ENCODE peak calls at places on chromosomes 4 and X, in six cellular contexts. E is hepatocyte, N is HCT116, Q is AG04449, X is thoracic aorta, Z is astrocyte of the spinal cord. L is an unnamed sample.

GRCh38 chr4:89509708-89510269 is 202.2 kb upstream of the GPRIN3 start:
- DNase-seq in Z (peak; percentile 63), X (no peak), E (no peak), Q (peak; percentile 61), N (no peak), L (peak; percentile 86)

GRCh38 chrX:154967603-154968002 is 54.9 kb downstream of the F8 start:
- DNase-seq in N (peak; percentile 26), X (no peak), Q (no peak), Z (no peak), E (no peak), L (peak; percentile 2)

GRCh38 chr4:61064636-61065035 is 135.5 kb upstream of the ADGRL3 start:
- DNase-seq in Z (no peak), N (no peak), X (no peak), E (no peak), Q (no peak), L (no peak)

GRCh38 chr4:67522851-67523671 is 22.2 kb downstream of the CENPC start:
- DNase-seq in E (no peak), Z (peak; percentile 23), X (no peak), N (no peak), Q (no peak), L (peak; percentile 16)

GRCh38 chr4:117466388-117466787 is 381.0 kb upstream of the TRAM1L1 start:
- DNase-seq in Q (no peak), E (no peak), Z (no peak), N (no peak), X (no peak), L (no peak)

GRCh38 chrX:68443155-68443868 is 10.0 kb upstream of the OPHN1 start:
- DNase-seq in Q (no peak), E (no peak), Z (peak; percentile 32), N (no peak), X (no peak), L (no peak)

GRCh38 chr4:184476660-184477059 is 2.3 kb upstream of the IRF2 start:
- DNase-seq in Q (no peak), N (no peak), Z (no peak), X (no peak), E (no peak), L (no peak)

GRCh38 chr4:111475001-111475400 is 670.3 kb upstream of the FAM241A start:
- DNase-seq in N (peak; percentile 38), Q (no peak), E (peak; percentile 69), Z (peak; percentile 37), X (no peak), L (no peak)

GRCh38 chr4:54427826-54428225 is 198.7 kb downstream of the PDGFRA start:
- DNase-seq in Z (no peak), E (no peak), X (no peak), N (no peak), Q (no peak), L (no peak)

GRCh38 chrX:5113128-5113527 is 1115.5 kb downstream of the NLGN4X start:
- DNase-seq in X (no peak), N (no peak), Q (no peak), Z (peak; percentile 3), E (peak; percentile 42), L (peak; percentile 6)
- TF ChIP-seq CTCF in X (peak; percentile 35), N (no peak), Q (no peak), Z (peak; percentile 22), E (peak; percentile 57), L (no peak)

DNA sequence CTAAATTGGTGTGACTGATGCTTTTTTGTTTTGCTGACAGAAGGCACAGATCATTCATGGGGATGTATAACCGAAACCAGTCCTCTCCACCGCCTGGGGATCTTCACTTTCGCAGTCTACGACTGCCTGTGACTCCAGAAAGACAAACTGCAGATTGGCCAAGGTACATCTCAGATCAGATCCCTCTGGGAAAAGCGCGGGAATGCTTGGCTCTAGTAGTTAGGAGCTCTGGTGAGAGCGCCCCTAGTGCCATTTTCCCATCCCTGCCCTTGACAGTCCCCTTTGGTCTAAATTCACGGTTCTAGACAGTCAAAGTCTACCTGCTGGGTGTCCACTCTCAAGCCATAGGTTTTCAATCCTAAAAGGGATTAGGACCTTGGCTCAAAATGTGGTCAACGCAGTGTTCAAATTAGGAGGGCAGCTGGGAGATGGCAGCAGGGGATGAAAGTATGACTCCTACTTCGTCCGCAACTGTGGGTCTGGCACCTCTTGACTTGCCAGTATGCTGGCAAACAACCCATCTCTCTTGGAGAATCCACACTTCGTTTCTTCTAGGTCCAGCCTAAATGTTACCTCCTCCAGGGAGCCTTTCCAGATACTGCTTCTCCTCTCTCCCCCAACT is 6.9 kb upstream of the HAND2 start:
- DNase-seq in X (no peak), Z (no peak), N (peak; percentile 16), E (peak; percentile 45), Q (no peak), L (no peak)
- H3K4me3 ChIP-seq in X (no peak overlapping the region), Z (no peak overlapping the region), N (no peak overlapping the region), E (no peak overlapping the region), Q (no peak overlapping the region), L (no peak overlapping the region)

DNA sequence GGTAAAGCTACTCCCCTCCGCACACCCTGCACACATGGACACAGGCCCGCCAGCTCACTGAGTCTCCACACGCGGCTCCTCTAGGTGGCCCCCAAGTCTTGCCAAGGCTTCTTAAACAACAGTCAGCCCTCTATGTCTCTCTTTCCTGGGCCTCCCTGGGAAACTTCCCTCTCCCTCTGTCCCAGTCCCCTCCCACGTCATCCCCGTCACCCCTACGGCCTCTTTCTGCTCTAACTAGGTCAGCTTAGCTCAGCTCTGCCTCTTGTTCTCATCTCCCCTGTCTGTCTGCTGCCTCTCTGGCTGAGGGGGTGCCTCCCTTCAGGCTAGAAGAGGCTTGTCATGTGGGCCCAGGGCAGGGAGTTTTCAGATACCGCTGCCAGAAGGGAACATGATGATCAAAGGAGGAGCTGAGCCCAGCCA is 38.8 kb downstream of the SEPTIN6 start:
- DNase-seq in E (peak; percentile 62), X (no peak), N (no peak), Z (peak; percentile 61), Q (no peak), L (peak; percentile 69)
- TF ChIP-seq CTCF in E (peak; percentile 26), X (no peak), N (no peak), Z (peak; percentile 21), Q (peak; percentile 3), L (peak; percentile 11)

GRCh38 chrX:43566170-43566569 is 89.9 kb upstream of the MAOA start:
- DNase-seq in N (no peak), X (no peak), Z (no peak), E (no peak), Q (no peak), L (no peak)
- H3K4me3 ChIP-seq in N (no peak overlapping the region), X (no peak overlapping the region), Z (no peak overlapping the region), E (no peak overlapping the region), Q (no peak overlapping the region), L (no peak overlapping the region)

DNA sequence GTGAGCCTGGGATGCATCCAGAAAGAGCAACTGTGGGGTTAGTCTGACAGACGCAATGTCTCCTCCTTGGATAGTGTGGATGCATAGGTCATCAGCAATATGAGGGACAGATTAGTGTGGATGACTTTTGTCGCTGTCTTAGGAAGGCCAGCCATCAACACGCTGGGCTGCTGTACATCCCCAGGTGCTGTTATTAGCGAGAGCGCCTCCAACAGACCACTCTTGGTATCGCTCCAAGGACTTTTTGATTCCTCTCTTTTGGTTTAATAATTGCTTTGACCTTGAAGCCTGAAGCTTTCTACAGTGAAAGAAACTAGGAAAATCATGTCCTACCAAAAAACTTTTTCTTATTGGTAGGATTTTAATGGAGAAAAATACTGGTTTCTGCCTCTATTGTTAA is 76.7 kb downstream of the TMEM131L start:
- DNase-seq in Z (no peak), N (no peak), E (no peak), X (no peak), Q (no peak), L (no peak)
- TF ChIP-seq CTCF in Z (no peak), N (peak; percentile 61), E (no peak), X (no peak), Q (no peak), L (no peak)

GRCh38 chrX:129781134-129782014 is 1.6 kb downstream of the SASH3 start:
- DNase-seq in Z (no peak), E (no peak), N (no peak), Q (no peak), X (no peak), L (no peak)
- H3K4me3 ChIP-seq in Z (no peak overlapping the region), E (no peak overlapping the region), N (no peak overlapping the region), Q (no peak overlapping the region), X (peak overlapping the region; percentile 56), L (no peak overlapping the region)

GRCh38 chrX:65595460-65595876 is 60.9 kb upstream of the LAS1L start:
- DNase-seq in E (peak; percentile 95), Z (peak; percentile 91), Q (peak; percentile 64), X (peak; percentile 85), N (peak; percentile 84), L (peak; percentile 93)
- TF ChIP-seq CTCF in E (peak; percentile 77), Z (peak; percentile 98), Q (peak; percentile 95), X (peak; percentile 93), N (peak; percentile 91), L (peak; percentile 95)

GRCh38 chr4:80196259-80197131 is 808 bp upstream of the PRDM8 start:
- DNase-seq in E (no peak), Q (no peak), Z (no peak), X (no peak), N (no peak), L (no peak)

GRCh38 chr4:80197601-80198444 is 520 bp downstream of the PRDM8 start:
- DNase-seq in E (no peak), X (no peak), Z (no peak), Q (no peak), N (no peak), L (peak; percentile 59)

GRCh38 chr4:80195441-80196139 is 1.7 kb upstream of the PRDM8 start:
- DNase-seq in N (no peak), Z (no peak), E (no peak), Q (no peak), X (no peak), L (no peak)

GRCh38 chr4:80199004-80199579 is 1.8 kb downstream of the PRDM8 start:
- DNase-seq in N (no peak), Q (no peak), X (no peak), E (no peak), Z (no peak), L (no peak)

GRCh38 chr4:80197132-80197573 is at the start of gene PRDM8:
- DNase-seq in X (no peak), N (no peak), Z (no peak), Q (no peak), E (no peak), L (peak; percentile 81)
- H3K4me3 ChIP-seq in X (peak within 1 kb of the TSS; percentile 57), N (no peak within 1 kb of the TSS), Z (peak within 1 kb of the TSS; percentile 48), Q (peak within 1 kb of the TSS; percentile 54), E (no peak within 1 kb of the TSS), L (peak within 1 kb of the TSS; percentile 57)

L was measured in foreskin fibroblast.